ENCODE peak calls at places on chromosomes 4 and X, in seven cellular contexts. P is mesendoderm; M is CD4-positive, CD25-positive, alpha-beta regulatory T cell; O is effector memory CD4-positive, alpha-beta T cell; N is caudate nucleus; X is IMR-90; F is right cardiac atrium. C is an unnamed sample.

GRCh38 chrX:19089555-19090040 is 32.7 kb downstream of the ADGRG2 start:
- DNase-seq in N (no peak), P (no peak), F (no peak), X (no peak), O (no peak), M (no peak), C (no peak)

GRCh38 chr4:14862881-14863280 is 139.4 kb upstream of the CPEB2 start:
- DNase-seq in O (no peak), N (no peak), P (no peak), F (peak), M (no peak), X (no peak), C (no peak)

GRCh38 chr4:153529646-153530045 is 63.5 kb downstream of the TMEM131L start:
- DNase-seq in M (no peak), P (no peak), O (no peak), F (no peak), N (no peak), X (peak), C (no peak)

GRCh38 chr4:144955104-144955503 is 142.9 kb downstream of the ANAPC10 start:
- DNase-seq in P (no peak), X (no peak), O (no peak), M (no peak), N (no peak), F (no peak), C (no peak)

GRCh38 chr4:28555851-28556250 is 1695.2 kb downstream of the STIM2 start:
- DNase-seq in X (peak), M (no peak), N (no peak), F (no peak), P (no peak), O (no peak), C (no peak)

GRCh38 chr4:20960291-20960690 is 260.0 kb downstream of the PACRGL start:
- DNase-seq in X (no peak), O (no peak), F (no peak), M (no peak), N (no peak), P (no peak), C (no peak)

GRCh38 chr4:103996637-103997036 is 276.9 kb upstream of the TACR3 start:
- DNase-seq in N (no peak), P (peak), O (no peak), X (no peak), F (no peak), M (no peak), C (peak)

GRCh38 chr4:16437836-16438235 is 211.6 kb upstream of the TAPT1 start:
- DNase-seq in X (peak), O (no peak), N (no peak), M (no peak), F (no peak), P (peak), C (no peak)

GRCh38 chr4:140242357-140243284 is 88.6 kb upstream of the MAML3 start:
- DNase-seq in P (no peak), N (no peak), O (no peak), M (peak), F (peak), X (no peak), C (no peak)

GRCh38 chrX:70013483-70014222 is 36.1 kb downstream of the AWAT2 start:
- DNase-seq in X (no peak), O (no peak), M (no peak), F (peak), P (peak), N (no peak), C (no peak)

GRCh38 chr4:114603455-114603854 is 4.8 kb downstream of the UGT8 start:
- DNase-seq in M (no peak), O (no peak), F (no peak), N (no peak), X (no peak), P (peak), C (no peak)

GRCh38 chrX:155086202-155086840 is 15.0 kb downstream of the BRCC3 start:
- DNase-seq in F (peak), X (peak), P (peak), M (peak), O (peak), N (no peak), C (no peak)

GRCh38 chrX:13983734-13984133 is 46.0 kb downstream of the GEMIN8 start:
- DNase-seq in M (no peak), O (no peak), N (no peak), X (no peak), F (no peak), P (no peak), C (no peak)

GRCh38 chr4:77104405-77105292 is 28.9 kb upstream of the CCNI start:
- DNase-seq in X (no peak), M (no peak), N (peak), O (no peak), F (peak), P (no peak), C (peak)

GRCh38 chr4:661856-662761 is 12.0 kb downstream of the ATP5ME start:
- DNase-seq in F (no peak), P (no peak), M (no peak), X (no peak), N (no peak), O (no peak), C (no peak)

GRCh38 chrX:16671005-16671404 is 21.0 kb downstream of the S100G start:
- DNase-seq in P (peak), M (peak), O (peak), N (no peak), F (no peak), X (peak), C (no peak)

GRCh38 chr4:73593631-73594241 is 26.5 kb downstream of the RASSF6 start:
- DNase-seq in F (no peak), X (peak), P (peak), N (no peak), O (no peak), M (peak), C (no peak)

GRCh38 chr4:27094785-27095184 is 234.1 kb downstream of the STIM2 start:
- DNase-seq in O (no peak), X (no peak), P (no peak), F (no peak), M (no peak), N (no peak), C (no peak)

GRCh38 chrX:47243351-47243750 is 10.5 kb downstream of the USP11 start:
- DNase-seq in M (no peak), O (no peak), P (no peak), X (no peak), F (no peak), N (no peak), C (no peak)

GRCh38 chrX:45781901-45782553 is 581.4 kb upstream of the DIPK2B start:
- DNase-seq in N (no peak), F (no peak), M (no peak), O (no peak), X (peak), P (peak), C (no peak)

GRCh38 chr4:119690871-119691270 is 62.3 kb upstream of the PDE5A start:
- DNase-seq in N (no peak), M (no peak), P (peak), X (no peak), F (no peak), O (no peak), C (no peak)

GRCh38 chrX:131830400-131831184 is 192.5 kb upstream of the STK26 start:
- DNase-seq in X (peak), F (peak), M (peak), N (peak), P (peak), O (peak), C (peak)

GRCh38 chr4:138223191-138223910 is 18.8 kb downstream of the SLC7A11 start:
- DNase-seq in O (no peak), P (peak), F (no peak), X (no peak), N (no peak), M (no peak), C (no peak)
- H3K27ac ChIP-seq in O (no peak), P (no peak), F (peak), X (peak), N (peak), M (no peak), C (no peak)

GRCh38 chr4:120769227-120769626 is 153.3 kb downstream of the PRDM5 start:
- DNase-seq in N (no peak), O (no peak), X (peak), P (peak), F (no peak), M (no peak), C (no peak)
- H3K27ac ChIP-seq in N (no peak), O (no peak), X (no peak), P (no peak), F (no peak), M (no peak), C (no peak)

GRCh38 chr4:174494146-174494545 is 28.1 kb downstream of the HPGD start:
- DNase-seq in X (no peak), P (no peak), M (no peak), N (no peak), F (no peak), O (no peak), C (no peak)

GRCh38 chr4:174490356-174490969 is 31.8 kb downstream of the HPGD start:
- DNase-seq in N (no peak), O (no peak), M (no peak), F (no peak), X (peak), P (peak), C (no peak)

GRCh38 chr4:174496631-174497442 is 25.5 kb downstream of the HPGD start:
- DNase-seq in P (no peak), N (no peak), O (no peak), M (no peak), F (no peak), X (no peak), C (no peak)

DNA sequence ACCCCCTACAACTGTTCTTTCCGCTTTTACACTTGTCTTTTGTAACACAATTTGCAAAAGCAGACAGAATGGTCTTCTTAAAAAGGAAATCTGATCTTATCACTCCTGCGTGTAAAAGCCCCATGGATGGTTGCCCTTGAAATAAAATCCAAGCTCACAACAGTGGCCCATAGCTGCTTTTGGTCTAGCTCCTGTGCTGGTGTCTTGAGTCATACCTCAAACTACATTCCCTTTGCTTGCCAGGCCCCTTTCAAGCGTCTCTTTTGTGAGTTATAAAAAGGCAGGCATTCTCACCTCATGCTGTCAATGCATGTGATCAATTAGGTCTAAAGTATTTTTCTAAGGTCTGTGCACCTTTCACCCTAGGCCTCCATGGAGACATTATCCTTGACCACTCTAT is 27.6 kb downstream of the HPGD start:
- DNase-seq in M (no peak), O (no peak), X (no peak), N (no peak), P (peak), F (no peak), C (no peak)
- H3K27ac ChIP-seq in M (no peak), O (no peak), X (no peak), N (no peak), P (no peak), F (no peak), C (no peak)

DNA sequence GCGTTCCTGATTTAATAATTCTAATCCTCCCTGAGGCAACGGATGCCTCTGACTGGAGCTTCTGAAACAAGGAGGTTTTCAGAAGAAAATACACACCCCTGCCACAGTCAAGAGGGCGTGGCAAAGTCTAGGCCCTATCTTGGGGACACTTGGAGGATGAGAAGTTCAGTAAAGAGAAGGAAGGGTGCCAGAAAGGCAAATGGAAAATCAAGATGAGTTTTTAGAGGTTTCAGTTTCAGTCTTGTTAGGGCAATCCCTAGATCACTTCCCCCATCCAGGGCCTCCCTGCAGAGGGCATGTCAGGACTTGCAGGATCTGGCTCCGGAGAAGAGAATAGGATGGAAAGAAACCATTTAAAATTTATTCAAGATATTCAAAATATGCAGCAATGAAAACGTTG is 28.5 kb upstream of the FGF2 start:
- DNase-seq in O (no peak), M (no peak), X (peak), N (no peak), P (peak), F (peak), C (no peak)
- H3K27ac ChIP-seq in O (no peak), M (no peak), X (peak), N (peak), P (peak), F (peak), C (no peak)

DNA sequence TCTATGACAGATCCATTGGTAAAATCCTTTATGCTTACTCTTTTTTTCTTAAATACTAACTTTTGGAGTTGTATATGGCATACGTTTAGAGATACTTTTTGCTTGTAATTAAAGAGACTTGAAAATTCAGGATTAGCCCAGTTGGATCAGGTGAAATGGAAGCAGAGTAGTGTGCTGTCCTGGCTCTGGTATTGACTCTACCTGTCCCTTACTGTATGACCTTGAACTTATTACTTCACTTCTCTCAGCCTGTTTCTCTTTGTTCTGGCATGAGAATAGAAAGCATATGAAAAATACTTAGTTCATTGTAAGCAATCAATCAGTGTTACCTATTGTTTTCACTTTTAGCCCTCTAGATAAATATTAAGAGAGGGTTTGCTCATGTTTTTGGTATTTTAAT is 35.8 kb downstream of the GUCY1B1 start:
- DNase-seq in O (no peak), N (no peak), M (no peak), F (no peak), P (no peak), X (no peak), C (no peak)
- H3K27ac ChIP-seq in O (no peak), N (no peak), M (no peak), F (no peak), P (no peak), X (no peak), C (no peak)

GRCh38 chr4:167274346-167274745 is 40.1 kb upstream of the SPOCK3 start:
- DNase-seq in X (no peak), M (no peak), N (no peak), O (no peak), F (no peak), P (no peak), C (no peak)
- H3K27ac ChIP-seq in X (no peak), M (no peak), N (no peak), O (no peak), F (no peak), P (no peak), C (no peak)

GRCh38 chr4:7134737-7135388 is 57.5 kb upstream of the SORCS2 start:
- DNase-seq in O (no peak), X (peak), F (peak), N (no peak), M (no peak), P (no peak), C (no peak)
- H3K27ac ChIP-seq in O (no peak), X (peak), F (no peak), N (no peak), M (no peak), P (no peak), C (no peak)

GRCh38 chr4:6687947-6688878 is 5.5 kb upstream of the S100P start:
- DNase-seq in O (no peak), X (no peak), P (peak), F (no peak), N (no peak), M (no peak), C (no peak)
- H3K27ac ChIP-seq in O (peak), X (peak), P (peak), F (no peak), N (no peak), M (peak), C (no peak)

GRCh38 chrX:3712080-3712869 is 1.2 kb downstream of the PRKX start:
- DNase-seq in X (peak), P (peak), M (peak), N (no peak), O (no peak), F (peak), C (no peak)
- H3K27ac ChIP-seq in X (peak), P (no peak), M (peak), N (peak), O (peak), F (peak), C (peak)

GRCh38 chr4:52588097-52588496 is 71.0 kb downstream of the USP46 start:
- DNase-seq in F (peak), O (no peak), N (peak), P (peak), M (peak), X (peak), C (peak)
- H3K27ac ChIP-seq in F (peak), O (peak), N (no peak), P (no peak), M (no peak), X (no peak), C (no peak)

C was measured in substantia nigra.